ENCODE peak calls at places on chromosomes 5 and 9, in four cellular contexts. One of them, this sample, is unnamed.

GRCh38 chr5:26192496-26192895 is 845.9 kb downstream of the CDH9 start:
- DNase-seq in psoas muscle: no peak
- DNase-seq in heart left ventricle: no peak
- DNase-seq in upper lobe of right lung: no peak
- DNase-seq in this sample: no peak

GRCh38 chr9:2664675-2665065 is 43.1 kb downstream of the VLDLR start:
- DNase-seq in psoas muscle: no peak
- DNase-seq in heart left ventricle: no peak
- DNase-seq in upper lobe of right lung: no peak
- DNase-seq in this sample: no peak

GRCh38 chr5:142655339-142656267 is 30.3 kb downstream of the FGF1 start:
- DNase-seq in psoas muscle: peak; percentile 84
- DNase-seq in heart left ventricle: peak; percentile 92
- DNase-seq in upper lobe of right lung: peak; percentile 89
- DNase-seq in this sample: peak; percentile 70

GRCh38 chr9:36163840-36164175 is 5.4 kb upstream of the CCIN start:
- DNase-seq in psoas muscle: no peak
- DNase-seq in heart left ventricle: no peak
- DNase-seq in upper lobe of right lung: no peak
- DNase-seq in this sample: no peak

GRCh38 chr9:76835571-76836283 is 70.2 kb downstream of the PRUNE2 start:
- DNase-seq in psoas muscle: no peak
- DNase-seq in heart left ventricle: no peak
- DNase-seq in upper lobe of right lung: no peak
- DNase-seq in this sample: no peak

GRCh38 chr5:77991084-77991483 is 214.9 kb upstream of the TBCA start:
- DNase-seq in psoas muscle: no peak
- DNase-seq in heart left ventricle: no peak
- DNase-seq in upper lobe of right lung: no peak
- DNase-seq in this sample: no peak

GRCh38 chr5:132510076-132510475 is 19.5 kb upstream of the IRF1 start:
- DNase-seq in psoas muscle: no peak
- DNase-seq in heart left ventricle: no peak
- DNase-seq in upper lobe of right lung: no peak
- DNase-seq in this sample: peak; percentile 46

GRCh38 chr9:21974542-21975409 is 19.4 kb downstream of the CDKN2A start:
- DNase-seq in psoas muscle: peak; percentile 25
- DNase-seq in heart left ventricle: no peak
- DNase-seq in upper lobe of right lung: no peak
- DNase-seq in this sample: peak; percentile 14

GRCh38 chr5:178330791-178331404 is 98.3 kb upstream of the PHYKPL start:
- DNase-seq in psoas muscle: no peak
- DNase-seq in heart left ventricle: peak; percentile 30
- DNase-seq in upper lobe of right lung: peak; percentile 66
- DNase-seq in this sample: no peak

GRCh38 chr5:172729588-172729987 is 41.4 kb downstream of the DUSP1 start:
- DNase-seq in psoas muscle: no peak
- DNase-seq in heart left ventricle: peak; percentile 22
- DNase-seq in upper lobe of right lung: peak; percentile 59
- DNase-seq in this sample: no peak

GRCh38 chr5:172730222-172730621 is 40.8 kb downstream of the DUSP1 start:
- DNase-seq in psoas muscle: no peak
- DNase-seq in heart left ventricle: no peak
- DNase-seq in upper lobe of right lung: no peak
- DNase-seq in this sample: no peak

GRCh38 chr5:172732201-172732865 is 38.7 kb downstream of the DUSP1 start:
- DNase-seq in psoas muscle: no peak
- DNase-seq in heart left ventricle: no peak
- DNase-seq in upper lobe of right lung: no peak
- DNase-seq in this sample: no peak

GRCh38 chr5:172733179-172733973 is 37.6 kb downstream of the DUSP1 start:
- DNase-seq in psoas muscle: peak; percentile 86
- DNase-seq in heart left ventricle: peak; percentile 84
- DNase-seq in upper lobe of right lung: peak; percentile 84
- DNase-seq in this sample: peak; percentile 60

GRCh38 chr5:172731286-172732073 is 39.5 kb downstream of the DUSP1 start:
- DNase-seq in psoas muscle: no peak
- DNase-seq in heart left ventricle: no peak
- DNase-seq in upper lobe of right lung: peak; percentile 83
- DNase-seq in this sample: peak; percentile 44
- H3K27ac ChIP-seq in psoas muscle: peak overlapping the region; percentile 79
- H3K27ac ChIP-seq in heart left ventricle: no peak overlapping the region
- H3K27ac ChIP-seq in upper lobe of right lung: peak overlapping the region; percentile 96
- H3K27ac ChIP-seq in this sample: no peak overlapping the region

GRCh38 chr9:92846662-92847145 is 31.1 kb downstream of the ZNF484 start:
- DNase-seq in psoas muscle: no peak
- DNase-seq in heart left ventricle: no peak
- DNase-seq in upper lobe of right lung: no peak
- DNase-seq in this sample: no peak
- H3K9me3 ChIP-seq in psoas muscle: peaks cover 82% of the 10 kb centered on the region
- H3K9me3 ChIP-seq in heart left ventricle: no peaks in the 10 kb centered on the region
- H3K9me3 ChIP-seq in upper lobe of right lung: peaks cover 54% of the 10 kb centered on the region
- H3K9me3 ChIP-seq in this sample: no peaks in the 10 kb centered on the region

GRCh38 chr5:96962540-96962991 is 26.7 kb downstream of the LNPEP start:
- DNase-seq in psoas muscle: no peak
- DNase-seq in heart left ventricle: no peak
- DNase-seq in upper lobe of right lung: no peak
- DNase-seq in this sample: peak; percentile 12
- H3K4me3 ChIP-seq in psoas muscle: no peak overlapping the region
- H3K4me3 ChIP-seq in heart left ventricle: no peak overlapping the region
- H3K4me3 ChIP-seq in upper lobe of right lung: no peak overlapping the region
- H3K4me3 ChIP-seq in this sample: no peak overlapping the region

DNA sequence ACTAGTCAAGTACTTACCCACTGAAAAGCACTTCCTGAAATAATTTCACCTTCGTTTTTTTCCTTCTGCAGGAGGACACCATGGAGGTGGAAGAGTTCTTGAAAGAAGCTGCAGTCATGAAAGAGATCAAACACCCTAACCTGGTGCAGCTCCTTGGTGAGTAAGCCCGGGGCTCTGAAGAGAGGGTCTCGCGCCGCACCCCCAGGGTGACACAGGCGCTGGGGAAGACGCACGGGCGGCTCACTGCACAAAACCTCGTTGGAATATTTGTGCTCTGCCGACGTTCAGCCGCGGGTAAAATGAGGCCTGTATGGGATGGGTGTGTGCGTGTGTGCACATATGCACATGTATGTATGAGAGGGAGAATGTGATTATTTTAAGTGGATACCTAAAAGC is 24.6 kb downstream of the QRFP start:
- DNase-seq in psoas muscle: no peak
- DNase-seq in heart left ventricle: no peak
- DNase-seq in upper lobe of right lung: peak; percentile 46
- DNase-seq in this sample: no peak
- H3K27ac ChIP-seq in psoas muscle: no peak overlapping the region
- H3K27ac ChIP-seq in heart left ventricle: peak overlapping the region; percentile 68
- H3K27ac ChIP-seq in upper lobe of right lung: no peak overlapping the region
- H3K27ac ChIP-seq in this sample: no peak overlapping the region

GRCh38 chr9:73143606-73144328 is 7.9 kb upstream of the ANXA1 start:
- DNase-seq in psoas muscle: no peak
- DNase-seq in heart left ventricle: no peak
- DNase-seq in upper lobe of right lung: no peak
- DNase-seq in this sample: peak; percentile 50

GRCh38 chr9:73148447-73148937 is 3.2 kb upstream of the ANXA1 start:
- DNase-seq in psoas muscle: no peak
- DNase-seq in heart left ventricle: no peak
- DNase-seq in upper lobe of right lung: no peak
- DNase-seq in this sample: no peak

GRCh38 chr9:73149371-73150067 is 2.1 kb upstream of the ANXA1 start:
- DNase-seq in psoas muscle: no peak
- DNase-seq in heart left ventricle: no peak
- DNase-seq in upper lobe of right lung: no peak
- DNase-seq in this sample: peak; percentile 58

GRCh38 chr9:73141282-73141681 is 10.4 kb upstream of the ANXA1 start:
- DNase-seq in psoas muscle: no peak
- DNase-seq in heart left ventricle: no peak
- DNase-seq in upper lobe of right lung: no peak
- DNase-seq in this sample: no peak

DNA sequence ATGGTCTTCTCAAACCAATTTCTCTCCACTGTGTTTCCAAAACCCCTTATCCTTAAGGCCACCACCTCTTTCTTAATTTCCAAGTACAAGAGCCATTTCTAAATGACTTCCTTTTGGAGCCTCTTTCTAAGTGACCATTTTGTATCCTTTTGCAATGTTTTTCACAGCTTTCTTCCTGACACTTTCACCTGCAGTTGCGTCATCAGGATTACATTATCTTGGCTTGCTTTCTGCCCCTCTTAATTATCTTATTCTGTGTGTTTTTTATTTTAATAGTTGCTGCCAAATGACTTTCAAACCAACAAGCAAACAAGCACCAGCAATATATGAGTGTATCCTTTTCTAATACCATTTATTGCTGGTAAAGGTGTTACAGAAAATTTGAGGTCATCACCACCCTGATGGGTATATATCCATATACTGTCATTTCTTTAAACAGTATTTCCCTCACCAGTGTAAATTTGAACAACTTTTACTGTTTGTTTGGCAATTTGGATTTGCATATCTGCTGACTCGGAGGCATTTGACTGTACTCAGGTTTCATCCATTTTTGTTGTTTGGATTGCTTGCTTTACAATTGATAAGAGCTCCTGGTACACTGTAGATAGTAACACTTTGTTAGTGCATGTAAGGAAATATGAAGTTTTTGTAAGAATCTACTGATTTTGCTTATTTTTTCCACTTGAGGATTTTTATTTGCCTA is 5.4 kb upstream of the ANXA1 start:
- DNase-seq in psoas muscle: no peak
- DNase-seq in heart left ventricle: no peak
- DNase-seq in upper lobe of right lung: no peak
- DNase-seq in this sample: no peak
- H3K9me3 ChIP-seq in psoas muscle: no peaks in the 10 kb centered on the region
- H3K9me3 ChIP-seq in heart left ventricle: no peaks in the 10 kb centered on the region
- H3K9me3 ChIP-seq in upper lobe of right lung: no peaks in the 10 kb centered on the region
- H3K9me3 ChIP-seq in this sample: no peaks in the 10 kb centered on the region

GRCh38 chr5:1763960-1764605 is 35.6 kb downstream of the MRPL36 start:
- DNase-seq in psoas muscle: no peak
- DNase-seq in heart left ventricle: peak; percentile 45
- DNase-seq in upper lobe of right lung: peak; percentile 53
- DNase-seq in this sample: no peak
- H3K4me3 ChIP-seq in psoas muscle: no peak overlapping the region
- H3K4me3 ChIP-seq in heart left ventricle: no peak overlapping the region
- H3K4me3 ChIP-seq in upper lobe of right lung: no peak overlapping the region
- H3K4me3 ChIP-seq in this sample: no peak overlapping the region

This sample was measured in small intestine.